ENCODE peak calls at places on chromosomes 13 and 19, in ten cellular contexts. One of them, this sample, is unnamed.

GRCh38 chr13:41751277-41751676 is 209.6 kb downstream of the VWA8 start:
- DNase-seq in SK-N-SH: no peak
- DNase-seq in neural progenitor cell: no peak
- DNase-seq in H9: no peak
- DNase-seq in Karpas-422: no peak
- DNase-seq in fibroblast of lung: peak; percentile 59
- DNase-seq in colonic mucosa: no peak
- DNase-seq in neuronal stem cell: no peak
- DNase-seq in MM.1S: no peak
- DNase-seq in keratinocyte: no peak
- DNase-seq in this sample: no peak

GRCh38 chr13:59588717-59589067 is 575.0 kb downstream of the DIAPH3 start:
- DNase-seq in SK-N-SH: no peak
- DNase-seq in neural progenitor cell: peak; percentile 18
- DNase-seq in H9: no peak
- DNase-seq in Karpas-422: no peak
- DNase-seq in fibroblast of lung: no peak
- DNase-seq in colonic mucosa: no peak
- DNase-seq in neuronal stem cell: no peak
- DNase-seq in MM.1S: no peak
- DNase-seq in keratinocyte: no peak
- DNase-seq in this sample: no peak

GRCh38 chr13:113122571-113123225 is at the start of gene F10:
- DNase-seq in SK-N-SH: peak; percentile 96
- DNase-seq in neural progenitor cell: peak; percentile 72
- DNase-seq in H9: peak; percentile 88
- DNase-seq in Karpas-422: no peak
- DNase-seq in fibroblast of lung: peak; percentile 74
- DNase-seq in colonic mucosa: peak; percentile 81
- DNase-seq in neuronal stem cell: no peak
- DNase-seq in MM.1S: no peak
- DNase-seq in keratinocyte: no peak
- DNase-seq in this sample: peak; percentile 93

GRCh38 chr13:45055902-45056648 is 64.2 kb upstream of the GTF2F2 start:
- DNase-seq in SK-N-SH: no peak
- DNase-seq in neural progenitor cell: peak; percentile 57
- DNase-seq in H9: no peak
- DNase-seq in Karpas-422: no peak
- DNase-seq in fibroblast of lung: peak; percentile 72
- DNase-seq in colonic mucosa: peak; percentile 28
- DNase-seq in neuronal stem cell: no peak
- DNase-seq in MM.1S: no peak
- DNase-seq in keratinocyte: peak; percentile 69
- DNase-seq in this sample: no peak

GRCh38 chr13:20412761-20413355 is 112.8 kb downstream of the CRYL1 start:
- DNase-seq in SK-N-SH: no peak
- DNase-seq in neural progenitor cell: no peak
- DNase-seq in H9: peak; percentile 73
- DNase-seq in Karpas-422: no peak
- DNase-seq in fibroblast of lung: no peak
- DNase-seq in colonic mucosa: no peak
- DNase-seq in neuronal stem cell: no peak
- DNase-seq in MM.1S: no peak
- DNase-seq in keratinocyte: no peak
- DNase-seq in this sample: peak; percentile 73

GRCh38 chr13:113565526-113566226 is 18.9 kb upstream of the TFDP1 start:
- DNase-seq in SK-N-SH: no peak
- DNase-seq in neural progenitor cell: no peak
- DNase-seq in H9: no peak
- DNase-seq in Karpas-422: no peak
- DNase-seq in fibroblast of lung: no peak
- DNase-seq in colonic mucosa: peak; percentile 15
- DNase-seq in neuronal stem cell: no peak
- DNase-seq in MM.1S: no peak
- DNase-seq in keratinocyte: no peak
- DNase-seq in this sample: peak; percentile 24

GRCh38 chr19:4172861-4173473 is 9.4 kb downstream of the SIRT6 start:
- DNase-seq in SK-N-SH: peak; percentile 84
- DNase-seq in neural progenitor cell: peak; percentile 92
- DNase-seq in H9: peak; percentile 85
- DNase-seq in Karpas-422: peak; percentile 70
- DNase-seq in fibroblast of lung: peak; percentile 21
- DNase-seq in colonic mucosa: peak; percentile 82
- DNase-seq in neuronal stem cell: peak; percentile 75
- DNase-seq in MM.1S: peak; percentile 49
- DNase-seq in keratinocyte: no peak
- DNase-seq in this sample: peak; percentile 95

GRCh38 chr13:51811920-51812328 is 8.0 kb upstream of the DHRS12 start:
- DNase-seq in SK-N-SH: no peak
- DNase-seq in neural progenitor cell: no peak
- DNase-seq in H9: no peak
- DNase-seq in Karpas-422: no peak
- DNase-seq in fibroblast of lung: no peak
- DNase-seq in colonic mucosa: no peak
- DNase-seq in neuronal stem cell: no peak
- DNase-seq in MM.1S: no peak
- DNase-seq in keratinocyte: no peak
- DNase-seq in this sample: no peak

GRCh38 chr13:63449549-63449948 is 2033.9 kb upstream of the PCDH20 start:
- DNase-seq in SK-N-SH: no peak
- DNase-seq in neural progenitor cell: no peak
- DNase-seq in H9: no peak
- DNase-seq in Karpas-422: no peak
- DNase-seq in fibroblast of lung: no peak
- DNase-seq in colonic mucosa: no peak
- DNase-seq in neuronal stem cell: no peak
- DNase-seq in MM.1S: no peak
- DNase-seq in keratinocyte: no peak
- DNase-seq in this sample: no peak

GRCh38 chr19:6362351-6362801 is 1.0 kb downstream of the CLPP start:
- DNase-seq in SK-N-SH: no peak
- DNase-seq in neural progenitor cell: no peak
- DNase-seq in H9: no peak
- DNase-seq in Karpas-422: peak; percentile 46
- DNase-seq in fibroblast of lung: peak; percentile 7
- DNase-seq in colonic mucosa: no peak
- DNase-seq in neuronal stem cell: no peak
- DNase-seq in MM.1S: no peak
- DNase-seq in keratinocyte: no peak
- DNase-seq in this sample: no peak

GRCh38 chr13:76709851-76710250 is 176.4 kb downstream of the KCTD12 start:
- DNase-seq in SK-N-SH: no peak
- DNase-seq in neural progenitor cell: no peak
- DNase-seq in H9: no peak
- DNase-seq in Karpas-422: no peak
- DNase-seq in fibroblast of lung: no peak
- DNase-seq in colonic mucosa: no peak
- DNase-seq in neuronal stem cell: no peak
- DNase-seq in MM.1S: no peak
- DNase-seq in keratinocyte: no peak
- DNase-seq in this sample: no peak

GRCh38 chr13:76715043-76715442 is 171.2 kb downstream of the KCTD12 start:
- DNase-seq in SK-N-SH: no peak
- DNase-seq in neural progenitor cell: no peak
- DNase-seq in H9: no peak
- DNase-seq in Karpas-422: no peak
- DNase-seq in fibroblast of lung: no peak
- DNase-seq in colonic mucosa: no peak
- DNase-seq in neuronal stem cell: no peak
- DNase-seq in MM.1S: no peak
- DNase-seq in keratinocyte: no peak
- DNase-seq in this sample: no peak

GRCh38 chr13:76708138-76708537 is 178.1 kb downstream of the KCTD12 start:
- DNase-seq in SK-N-SH: no peak
- DNase-seq in neural progenitor cell: no peak
- DNase-seq in H9: no peak
- DNase-seq in Karpas-422: no peak
- DNase-seq in fibroblast of lung: peak; percentile 31
- DNase-seq in colonic mucosa: no peak
- DNase-seq in neuronal stem cell: no peak
- DNase-seq in MM.1S: no peak
- DNase-seq in keratinocyte: no peak
- DNase-seq in this sample: no peak

GRCh38 chr13:76713280-76713679 is 172.9 kb downstream of the KCTD12 start:
- DNase-seq in SK-N-SH: no peak
- DNase-seq in neural progenitor cell: no peak
- DNase-seq in H9: no peak
- DNase-seq in Karpas-422: no peak
- DNase-seq in fibroblast of lung: no peak
- DNase-seq in colonic mucosa: no peak
- DNase-seq in neuronal stem cell: no peak
- DNase-seq in MM.1S: no peak
- DNase-seq in keratinocyte: no peak
- DNase-seq in this sample: no peak

DNA sequence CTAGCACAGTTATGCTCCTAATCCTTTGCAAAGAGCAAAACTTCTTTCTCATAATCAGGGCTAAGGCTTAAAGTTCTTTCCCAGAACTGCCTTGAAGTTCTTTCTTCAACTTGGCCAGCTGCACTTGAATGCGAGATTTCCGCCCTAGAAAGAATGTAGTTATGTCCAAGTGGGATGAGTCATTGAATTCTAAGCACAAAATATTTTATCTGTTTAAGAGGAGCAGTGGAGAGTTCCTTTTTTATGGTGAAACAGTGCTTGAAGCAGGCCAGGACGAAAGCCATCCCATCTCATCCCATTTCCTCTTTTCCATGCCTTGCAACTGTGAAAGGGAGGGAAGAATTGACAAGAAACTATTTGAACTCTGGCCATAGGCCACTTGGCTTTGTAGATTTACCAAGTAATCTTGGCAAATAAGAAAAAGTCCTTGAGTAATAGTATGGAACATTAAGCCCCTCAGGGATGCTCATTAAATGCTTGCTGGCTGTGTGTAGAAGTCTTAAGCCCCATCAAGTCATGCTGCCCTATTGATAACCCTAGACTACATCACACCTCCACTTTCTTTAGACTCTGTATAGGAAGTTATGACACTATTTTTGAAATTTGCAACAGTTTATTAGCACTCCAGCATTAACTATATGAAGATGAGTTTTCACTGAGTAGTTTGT is 174.6 kb downstream of the KCTD12 start:
- DNase-seq in SK-N-SH: no peak
- DNase-seq in neural progenitor cell: no peak
- DNase-seq in H9: no peak
- DNase-seq in Karpas-422: no peak
- DNase-seq in fibroblast of lung: peak; percentile 93
- DNase-seq in colonic mucosa: no peak
- DNase-seq in neuronal stem cell: no peak
- DNase-seq in MM.1S: no peak
- DNase-seq in keratinocyte: no peak
- DNase-seq in this sample: no peak
- H3K27ac ChIP-seq in SK-N-SH: peak overlapping the region; percentile 92
- H3K27ac ChIP-seq in neural progenitor cell: no peak overlapping the region
- H3K27ac ChIP-seq in H9: no peak overlapping the region
- H3K27ac ChIP-seq in Karpas-422: no peak overlapping the region
- H3K27ac ChIP-seq in fibroblast of lung: peak overlapping the region; percentile 15
- H3K27ac ChIP-seq in colonic mucosa: peak overlapping the region; percentile 26
- H3K27ac ChIP-seq in neuronal stem cell: no peak overlapping the region
- H3K27ac ChIP-seq in MM.1S: no peak overlapping the region
- H3K27ac ChIP-seq in keratinocyte: no peak overlapping the region
- H3K27ac ChIP-seq in this sample: no peak overlapping the region

DNA sequence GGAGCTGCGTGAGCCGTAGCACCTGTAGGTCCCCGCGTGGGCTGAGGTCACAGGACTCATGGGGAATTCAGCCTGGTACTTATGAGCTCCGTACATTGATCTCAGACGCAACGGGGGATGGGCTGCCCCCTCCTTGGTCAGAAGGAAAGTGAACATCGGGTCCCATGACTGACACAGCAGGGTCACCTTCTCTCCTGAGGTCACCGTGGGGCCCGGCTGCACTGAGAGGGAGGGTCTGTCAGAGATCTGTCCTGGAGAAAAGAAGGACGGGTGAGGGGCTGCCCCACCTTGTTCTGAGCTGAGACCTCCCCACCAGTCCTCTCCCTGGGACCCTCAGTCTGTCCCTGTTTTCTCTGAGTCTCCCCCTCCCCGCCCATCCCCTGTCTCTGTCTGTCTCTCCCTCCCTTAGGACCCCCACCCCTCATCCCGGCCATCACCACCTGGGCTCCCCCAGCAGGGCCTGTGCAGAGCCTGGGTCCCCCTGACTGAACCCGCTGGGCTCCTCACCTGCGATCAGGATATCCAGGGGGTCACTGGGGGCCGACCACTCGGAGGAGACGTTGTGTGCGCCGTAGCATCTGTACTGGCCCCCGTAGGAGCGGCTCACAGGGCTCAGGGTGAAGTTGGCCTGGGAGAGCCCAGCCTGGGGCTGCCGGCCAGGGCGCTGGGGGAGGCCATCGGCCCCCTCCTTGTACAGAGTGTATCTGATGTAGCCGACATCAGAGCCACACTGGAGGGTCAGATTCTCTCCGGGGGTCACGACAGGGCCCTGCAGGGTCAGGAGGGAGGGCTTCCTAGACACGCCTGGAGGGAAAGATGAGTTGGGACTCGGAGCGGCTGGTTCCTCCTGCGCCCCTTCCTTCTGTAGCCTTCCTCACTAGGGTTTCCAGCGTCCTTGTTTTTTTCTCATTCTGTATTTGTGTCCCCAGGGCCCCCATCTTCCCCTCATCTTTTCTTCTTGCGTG is 1.8 kb downstream of the LILRA4 start:
- DNase-seq in SK-N-SH: no peak
- DNase-seq in neural progenitor cell: no peak
- DNase-seq in H9: no peak
- DNase-seq in Karpas-422: no peak
- DNase-seq in fibroblast of lung: no peak
- DNase-seq in colonic mucosa: no peak
- DNase-seq in neuronal stem cell: no peak
- DNase-seq in MM.1S: no peak
- DNase-seq in keratinocyte: no peak
- DNase-seq in this sample: no peak
- H3K9ac ChIP-seq in SK-N-SH: no peak overlapping the region
- H3K9ac ChIP-seq in neural progenitor cell: no peak overlapping the region
- H3K9ac ChIP-seq in H9: no peak overlapping the region
- H3K9ac ChIP-seq in Karpas-422: no peak overlapping the region
- H3K9ac ChIP-seq in fibroblast of lung: no peak overlapping the region
- H3K9ac ChIP-seq in colonic mucosa: no peak overlapping the region
- H3K9ac ChIP-seq in neuronal stem cell: no peak overlapping the region
- H3K9ac ChIP-seq in MM.1S: no peak overlapping the region
- H3K9ac ChIP-seq in keratinocyte: no peak overlapping the region
- H3K9ac ChIP-seq in this sample: no peak overlapping the region

DNA sequence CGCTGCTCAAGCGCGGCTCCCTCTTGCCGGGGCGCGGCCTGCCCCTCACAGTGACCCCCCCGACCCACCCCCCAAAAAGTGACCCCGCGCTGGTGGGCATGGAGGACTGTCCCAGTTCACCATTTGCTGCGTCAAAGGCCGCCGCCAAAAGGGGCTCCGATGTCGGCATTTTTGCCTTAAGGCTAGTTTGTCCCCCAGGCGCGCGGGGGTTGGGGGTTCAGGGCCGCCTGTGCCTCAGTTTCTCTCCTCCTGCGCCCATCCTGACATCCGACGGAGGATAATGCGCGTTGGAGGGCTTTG is 17.1 kb downstream of the NFIX start:
- DNase-seq in SK-N-SH: no peak
- DNase-seq in neural progenitor cell: no peak
- DNase-seq in H9: no peak
- DNase-seq in Karpas-422: no peak
- DNase-seq in fibroblast of lung: no peak
- DNase-seq in colonic mucosa: no peak
- DNase-seq in neuronal stem cell: no peak
- DNase-seq in MM.1S: no peak
- DNase-seq in keratinocyte: no peak
- DNase-seq in this sample: no peak
- H3K27ac ChIP-seq in SK-N-SH: no peak overlapping the region
- H3K27ac ChIP-seq in neural progenitor cell: no peak overlapping the region
- H3K27ac ChIP-seq in H9: no peak overlapping the region
- H3K27ac ChIP-seq in Karpas-422: no peak overlapping the region
- H3K27ac ChIP-seq in fibroblast of lung: peak overlapping the region; percentile 99
- H3K27ac ChIP-seq in colonic mucosa: peak overlapping the region; percentile 73
- H3K27ac ChIP-seq in neuronal stem cell: no peak overlapping the region
- H3K27ac ChIP-seq in MM.1S: no peak overlapping the region
- H3K27ac ChIP-seq in keratinocyte: peak overlapping the region; percentile 95
- H3K27ac ChIP-seq in this sample: no peak overlapping the region

GRCh38 chr13:95671597-95671996 is 5.3 kb upstream of the DNAJC3 start:
- DNase-seq in SK-N-SH: no peak
- DNase-seq in neural progenitor cell: no peak
- DNase-seq in H9: no peak
- DNase-seq in Karpas-422: no peak
- DNase-seq in fibroblast of lung: no peak
- DNase-seq in colonic mucosa: no peak
- DNase-seq in neuronal stem cell: no peak
- DNase-seq in MM.1S: no peak
- DNase-seq in keratinocyte: no peak
- DNase-seq in this sample: no peak
- H3K9ac ChIP-seq in SK-N-SH: no peak overlapping the region
- H3K9ac ChIP-seq in neural progenitor cell: no peak overlapping the region
- H3K9ac ChIP-seq in H9: no peak overlapping the region
- H3K9ac ChIP-seq in Karpas-422: no peak overlapping the region
- H3K9ac ChIP-seq in fibroblast of lung: no peak overlapping the region
- H3K9ac ChIP-seq in colonic mucosa: no peak overlapping the region
- H3K9ac ChIP-seq in neuronal stem cell: no peak overlapping the region
- H3K9ac ChIP-seq in MM.1S: no peak overlapping the region
- H3K9ac ChIP-seq in keratinocyte: no peak overlapping the region
- H3K9ac ChIP-seq in this sample: no peak overlapping the region

This sample was measured in endodermal cell.